ENCODE peak calls at places on chromosomes 2 and 18, in four cellular contexts. R, Z, N and V are unnamed samples.

GRCh38 chr18:9792565-9793226 is 84.6 kb downstream of the RAB31 start:
- DNase-seq in N (no peak), R (no peak), Z (peak), V (no peak)

GRCh38 chr2:29450823-29451222 is 335.6 kb downstream of the CLIP4 start:
- DNase-seq in Z (no peak), R (no peak), N (no peak), V (peak)

GRCh38 chr18:59057969-59058368 is 81.7 kb upstream of the SEC11C start:
- DNase-seq in N (no peak), Z (no peak), R (no peak), V (no peak)

GRCh38 chr2:31347788-31348187 is 66.8 kb downstream of the XDH start:
- DNase-seq in Z (no peak), R (no peak), N (no peak), V (no peak)

GRCh38 chr2:98736464-98736889 is 5.5 kb upstream of the MGAT4A start:
- DNase-seq in Z (no peak), R (no peak), N (peak), V (no peak)

GRCh38 chr2:86213056-86213455 is 13.8 kb downstream of the MRPL35 start:
- DNase-seq in N (no peak), R (no peak), Z (peak), V (no peak)

GRCh38 chr2:9905413-9905812 is 46.1 kb upstream of the GRHL1 start:
- DNase-seq in R (no peak), Z (no peak), N (peak), V (no peak)

GRCh38 chr2:84958135-84959044 is 12.6 kb upstream of the KCMF1 start:
- DNase-seq in Z (no peak), R (peak), N (peak), V (peak)

GRCh38 chr2:36635194-36635593 is 37.2 kb upstream of the FEZ2 start:
- DNase-seq in R (no peak), Z (no peak), N (no peak), V (no peak)

GRCh38 chr18:28576941-28577340 is 400.0 kb upstream of the CDH2 start:
- DNase-seq in R (no peak), N (peak), Z (no peak), V (no peak)

GRCh38 chr2:17757321-17757720 is 3.4 kb downstream of the GEN1 start:
- DNase-seq in N (peak), R (no peak), Z (peak), V (no peak)

GRCh38 chr2:160278889-160279196 is 78.8 kb upstream of the ITGB6 start:
- DNase-seq in Z (no peak), N (no peak), R (no peak), V (peak)

GRCh38 chr2:69847068-69847828 is 17.8 kb downstream of the GMCL1 start:
- DNase-seq in Z (no peak), R (no peak), N (no peak), V (no peak)

GRCh38 chr2:150710916-150711315 is 223.4 kb upstream of the RND3 start:
- DNase-seq in R (no peak), Z (no peak), N (no peak), V (peak)

GRCh38 chr2:27428978-27429541 is 629 bp downstream of the NRBP1 start:
- DNase-seq in Z (no peak), R (peak), N (peak), V (peak)

GRCh38 chr2:172021955-172022354 is 22.2 kb downstream of the METAP1D start:
- DNase-seq in R (no peak), Z (no peak), N (no peak), V (no peak)

GRCh38 chr2:137942037-137942784 is 22.1 kb upstream of the HNMT start:
- DNase-seq in Z (no peak), R (no peak), N (no peak), V (no peak)

GRCh38 chr2:26043862-26044736 is 10.2 kb downstream of the RAB10 start:
- DNase-seq in N (peak), R (no peak), Z (no peak), V (no peak)